ENCODE peak calls at places on chromosome 19, in four cellular contexts. L is HCT116, D is PC-3, N is neural progenitor cell. P is an unnamed sample.

GRCh38 chr19:1287622-1288527 is 2.2 kb downstream of the EFNA2 start:
- DNase-seq in D (no peak), L (no peak), N (peak; percentile 36), P (no peak)

GRCh38 chr19:33241530-33242101 is 16.0 kb upstream of the SLC7A10 start:
- DNase-seq in D (peak; percentile 4), L (no peak), N (peak; percentile 55), P (no peak)

GRCh38 chr19:2603320-2603719 is 99.2 kb downstream of the GNG7 start:
- DNase-seq in N (peak; percentile 58), L (no peak), D (no peak), P (no peak)

GRCh38 chr19:2618611-2619010 is 83.9 kb downstream of the GNG7 start:
- DNase-seq in N (no peak), D (peak; percentile 75), L (peak; percentile 62), P (peak; percentile 38)

GRCh38 chr19:48372904-48373303 is 8.7 kb downstream of the SYNGR4 start:
- DNase-seq in D (peak; percentile 88), L (no peak), N (no peak), P (no peak)

GRCh38 chr19:56566904-56567273 is 379 bp upstream of the ZNF470 start:
- DNase-seq in D (no peak), L (no peak), N (no peak), P (no peak)

GRCh38 chr19:33193864-33194362 is at the start of gene LRP3:
- DNase-seq in N (peak; percentile 84), D (peak; percentile 12), L (no peak), P (no peak)

GRCh38 chr19:49212302-49212701 is 54.7 kb downstream of the TRPM4 start:
- DNase-seq in D (peak; percentile 66), N (no peak), L (no peak), P (no peak)

GRCh38 chr19:55585658-55586339 is 5.2 kb upstream of the ZNF579 start:
- DNase-seq in L (no peak), D (no peak), N (peak; percentile 89), P (no peak)

GRCh38 chr19:44722131-44723121 is 23.5 kb downstream of the CEACAM16 start:
- DNase-seq in D (no peak), N (no peak), L (no peak), P (peak; percentile 14)

GRCh38 chr19:11164879-11165406 is 9.4 kb upstream of the SPC24 start:
- DNase-seq in L (no peak), D (no peak), N (no peak), P (no peak)

GRCh38 chr19:3397266-3398022 is 31.1 kb downstream of the NFIC start:
- DNase-seq in D (no peak), N (peak; percentile 30), L (peak; percentile 21), P (no peak)

GRCh38 chr19:34172661-34173144 is 399 bp downstream of the LSM14A start:
- DNase-seq in L (no peak), N (peak; percentile 90), D (no peak), P (no peak)

GRCh38 chr19:872266-872951 is 12.9 kb downstream of the CFD start:
- DNase-seq in N (peak; percentile 85), L (peak; percentile 61), D (peak; percentile 45), P (peak; percentile 81)

GRCh38 chr19:32404939-32405430 is 585 bp upstream of the DPY19L3 start:
- DNase-seq in N (peak; percentile 84), D (peak; percentile 19), L (no peak), P (peak; percentile 8)

GRCh38 chr19:47391510-47392223 is 27.7 kb downstream of the MEIS3 start:
- DNase-seq in N (peak; percentile 78), D (peak; percentile 72), L (peak; percentile 49), P (peak; percentile 67)

GRCh38 chr19:55459551-55459949 is 1.9 kb downstream of the ISOC2 start:
- DNase-seq in L (no peak), N (no peak), D (no peak), P (no peak)

GRCh38 chr19:29529646-29530548 is 4.1 kb downstream of the VSTM2B start:
- DNase-seq in N (peak; percentile 80), D (no peak), L (no peak), P (no peak)

GRCh38 chr19:1592755-1593628 is at the start of gene MBD3:
- DNase-seq in N (peak; percentile 99), L (peak; percentile 84), D (peak; percentile 92), P (peak; percentile 99)

GRCh38 chr19:50515168-50515561 is 1.5 kb upstream of the ASPDH start:
- DNase-seq in D (no peak), L (no peak), N (no peak), P (no peak)

GRCh38 chr19:38952395-38953165 is 21.8 kb downstream of the MRPS12 start:
- DNase-seq in D (peak; percentile 75), N (peak; percentile 54), L (no peak), P (peak; percentile 64)

GRCh38 chr19:41409288-41409687 is 11.7 kb downstream of the BCKDHA start:
- DNase-seq in N (no peak), L (peak; percentile 28), D (peak; percentile 83), P (peak; percentile 38)

GRCh38 chr19:45019187-45019586 is 17.9 kb downstream of the RELB start:
- DNase-seq in D (no peak), L (no peak), N (no peak), P (no peak)

GRCh38 chr19:48946789-48947542 is 7.7 kb upstream of the BAX start:
- DNase-seq in L (no peak), N (no peak), D (no peak), P (no peak)

GRCh38 chr19:49761625-49762311 is 1.3 kb downstream of the TSKS start:
- DNase-seq in D (peak; percentile 31), N (no peak), L (no peak), P (no peak)

GRCh38 chr19:48274173-48274572 is 4.3 kb downstream of the ZNF114 start:
- DNase-seq in D (peak; percentile 52), L (no peak), N (no peak), P (no peak)

GRCh38 chr19:30565680-30566079 is 193.5 kb downstream of the ZNF536 start:
- DNase-seq in D (no peak), L (no peak), N (no peak), P (no peak)
- TF ChIP-seq EZH2phosphoT487 in D (no peak), L (no peak), N (no peak), P (no peak)

GRCh38 chr19:13087295-13087694 is 15.4 kb downstream of the LYL1 start:
- DNase-seq in L (no peak), D (no peak), N (no peak), P (no peak)

GRCh38 chr19:13089857-13090507 is 12.7 kb downstream of the LYL1 start:
- DNase-seq in L (no peak), D (no peak), N (no peak), P (no peak)

GRCh38 chr19:13087795-13088537 is 14.7 kb downstream of the LYL1 start:
- DNase-seq in L (no peak), D (no peak), N (no peak), P (no peak)

GRCh38 chr19:13090511-13091231 is 12.0 kb downstream of the LYL1 start:
- DNase-seq in D (no peak), N (no peak), L (no peak), P (no peak)

DNA sequence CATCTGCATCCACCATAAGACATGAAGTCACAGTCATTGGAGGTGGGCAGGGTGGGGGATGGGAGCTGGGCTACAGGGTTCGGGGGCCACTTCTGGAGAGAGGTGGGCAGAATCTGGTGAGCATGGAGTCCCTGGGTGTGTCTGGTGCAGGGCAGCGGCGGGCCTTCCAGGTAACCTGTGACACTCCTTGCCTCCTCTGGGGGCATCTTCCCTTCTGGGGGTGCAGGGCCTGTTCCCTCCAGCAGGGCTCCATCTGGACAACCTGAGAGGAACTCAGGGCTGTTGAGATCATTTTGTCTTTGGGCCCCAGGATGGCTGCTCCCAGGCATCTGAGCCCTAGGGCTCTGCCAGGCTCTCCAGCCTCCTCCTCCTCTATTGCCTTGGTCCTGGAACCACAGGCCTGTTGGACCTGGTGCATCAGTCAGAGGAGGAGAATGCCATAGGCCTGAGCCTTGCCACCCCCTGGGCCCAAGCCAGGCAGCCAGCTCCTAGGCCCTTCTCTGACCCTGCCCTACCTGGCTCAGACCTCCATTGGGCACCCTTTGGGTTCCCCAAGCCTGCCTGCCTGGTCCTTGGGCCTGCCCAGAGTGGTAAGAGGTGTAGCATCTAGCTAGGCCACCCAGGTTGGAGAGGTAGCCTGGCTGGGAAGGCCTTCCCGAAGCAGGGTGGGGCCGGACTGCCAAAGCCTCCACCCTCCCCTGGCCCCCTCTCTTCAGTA is 13.4 kb downstream of the LYL1 start:
- DNase-seq in N (peak; percentile 61), D (peak; percentile 43), L (no peak), P (peak; percentile 24)
- TF ChIP-seq EZH2phosphoT487 in N (no peak), D (no peak), L (no peak), P (no peak)

GRCh38 chr19:17679526-17680234 is 8.5 kb downstream of the UNC13A start:
- DNase-seq in L (no peak), D (no peak), N (peak; percentile 43), P (no peak)

GRCh38 chr19:17681505-17682125 is 6.5 kb downstream of the UNC13A start:
- DNase-seq in N (peak; percentile 86), D (peak; percentile 25), L (no peak), P (peak; percentile 41)

GRCh38 chr19:17678836-17679235 is 9.3 kb downstream of the UNC13A start:
- DNase-seq in L (no peak), N (no peak), D (no peak), P (no peak)

GRCh38 chr19:17682273-17682672 is 5.9 kb downstream of the UNC13A start:
- DNase-seq in D (no peak), L (no peak), N (no peak), P (no peak)

GRCh38 chr19:17680235-17680722 is 7.9 kb downstream of the UNC13A start:
- DNase-seq in D (peak; percentile 51), L (peak; percentile 50), N (peak; percentile 67), P (no peak)
- TF ChIP-seq EZH2phosphoT487 in D (no peak), L (no peak), N (no peak), P (no peak)

GRCh38 chr19:15437355-15438123 is 12.2 kb downstream of the WIZ start:
- DNase-seq in N (no peak), L (no peak), D (no peak), P (no peak)

GRCh38 chr19:15436826-15437110 is 13.0 kb downstream of the WIZ start:
- DNase-seq in N (no peak), L (no peak), D (no peak), P (no peak)

GRCh38 chr19:15438577-15438976 is 11.2 kb downstream of the WIZ start:
- DNase-seq in L (no peak), N (no peak), D (no peak), P (no peak)

GRCh38 chr19:15438124-15438496 is 11.6 kb downstream of the WIZ start:
- DNase-seq in D (no peak), N (no peak), L (no peak), P (no peak)

GRCh38 chr19:15436012-15436825 is 13.5 kb downstream of the WIZ start:
- DNase-seq in D (no peak), L (no peak), N (no peak), P (no peak)
- TF ChIP-seq EZH2phosphoT487 in D (no peak), L (no peak), N (no peak), P (no peak)

P was measured in MM.1S.